ENCODE peak calls at places on chromosomes 13 and 19, in seven cellular contexts. Z, V, A, G, I, X and H are unnamed samples.

GRCh38 chr13:112331675-112332074 is 44.5 kb upstream of the SPACA7 start:
- DNase-seq in Z (no peak), V (no peak), A (no peak), G (no peak), I (no peak), X (no peak), H (peak; percentile 66)

GRCh38 chr13:51729853-51730553 is 74.0 kb downstream of the DHRS12 start:
- DNase-seq in Z (peak; percentile 80), V (no peak), A (no peak), G (peak; percentile 75), I (no peak), X (no peak), H (no peak)

GRCh38 chr13:98846991-98847390 is 94.5 kb upstream of the SLC15A1 start:
- DNase-seq in Z (no peak), V (no peak), A (no peak), G (no peak), I (no peak), X (no peak), H (no peak)

GRCh38 chr13:59270327-59270726 is 893.4 kb downstream of the DIAPH3 start:
- DNase-seq in Z (no peak), V (no peak), A (no peak), G (no peak), I (no peak), X (no peak), H (no peak)

GRCh38 chr19:18063463-18063862 is 23.3 kb downstream of the IL12RB1 start:
- DNase-seq in Z (no peak), V (no peak), A (no peak), G (no peak), I (no peak), X (no peak), H (peak; percentile 66)

GRCh38 chr13:52785721-52786120 is 46.1 kb upstream of the CNMD start:
- DNase-seq in Z (no peak), V (no peak), A (no peak), G (no peak), I (no peak), X (no peak), H (no peak)

GRCh38 chr19:13026478-13026999 is 31.3 kb downstream of the NFIX start:
- DNase-seq in Z (peak; percentile 37), V (no peak), A (no peak), G (no peak), I (no peak), X (no peak), H (no peak)

GRCh38 chr19:47776568-47776967 is 1.9 kb upstream of the SELENOW start:
- DNase-seq in Z (peak; percentile 91), V (peak; percentile 33), A (no peak), G (no peak), I (no peak), X (no peak), H (peak; percentile 49)

GRCh38 chr13:24613755-24614154 is 66.5 kb upstream of the ATP12A start:
- DNase-seq in Z (no peak), V (no peak), A (no peak), G (no peak), I (no peak), X (no peak), H (no peak)

GRCh38 chr13:43284162-43284561 is 260.8 kb downstream of the DNAJC15 start:
- DNase-seq in Z (no peak), V (no peak), A (no peak), G (no peak), I (no peak), X (no peak), H (no peak)

GRCh38 chr19:16078759-16079707 is 2.7 kb downstream of the TPM4 start:
- DNase-seq in Z (peak; percentile 93), V (peak; percentile 17), A (peak; percentile 7), G (peak; percentile 94), I (peak; percentile 69), X (peak; percentile 84), H (no peak)

GRCh38 chr19:2488942-2489731 is 13.2 kb downstream of the GADD45B start:
- DNase-seq in Z (no peak), V (peak; percentile 57), A (no peak), G (no peak), I (peak; percentile 78), X (no peak), H (peak; percentile 87)

GRCh38 chr13:77928909-77929308 is 10.3 kb upstream of the EDNRB start:
- DNase-seq in Z (peak; percentile 84), V (no peak), A (no peak), G (no peak), I (no peak), X (no peak), H (no peak)

GRCh38 chr19:7250951-7251350 is 43.3 kb downstream of the INSR start:
- DNase-seq in Z (no peak), V (no peak), A (no peak), G (peak; percentile 66), I (no peak), X (no peak), H (no peak)

GRCh38 chr13:43301341-43301969 is 278.1 kb downstream of the DNAJC15 start:
- DNase-seq in Z (no peak), V (no peak), A (no peak), G (no peak), I (no peak), X (no peak), H (no peak)

GRCh38 chr13:28609936-28610335 is 49.0 kb upstream of the POMP start:
- DNase-seq in Z (no peak), V (no peak), A (no peak), G (no peak), I (no peak), X (no peak), H (no peak)

GRCh38 chr19:6861683-6862286 is 25.6 kb upstream of the ADGRE1 start:
- DNase-seq in Z (no peak), V (no peak), A (no peak), G (no peak), I (no peak), X (no peak), H (no peak)

GRCh38 chr19:49020931-49021895 is 2.9 kb downstream of the CGB3 start:
- DNase-seq in Z (no peak), V (no peak), A (no peak), G (no peak), I (no peak), X (no peak), H (peak; percentile 74)

GRCh38 chr13:20258208-20258962 is 26.3 kb upstream of the GJB6 start:
- DNase-seq in Z (no peak), V (peak; percentile 3), A (no peak), G (no peak), I (no peak), X (no peak), H (no peak)